ENCODE peak calls at places on chromosomes 6 and 20, in four cellular contexts. C is foreskin fibroblast, J is brain microvascular endothelial cell, F is thyroid gland. Y is an unnamed sample.

GRCh38 chr6:124073820-124074587 is 270.3 kb downstream of the NKAIN2 start:
- DNase-seq in C (no peak), J (no peak), F (no peak), Y (no peak)

GRCh38 chr6:108714012-108714773 is 134.0 kb upstream of the ARMC2 start:
- DNase-seq in C (peak), J (peak), F (no peak), Y (peak)

GRCh38 chr20:59435496-59435895 is 135.1 kb downstream of the EDN3 start:
- DNase-seq in C (no peak), J (no peak), F (no peak), Y (no peak)

GRCh38 chr6:128311944-128312570 is 208.3 kb downstream of the PTPRK start:
- DNase-seq in C (no peak), J (no peak), F (no peak), Y (peak)

GRCh38 chr20:45059022-45059728 is 41.8 kb downstream of the KCNS1 start:
- DNase-seq in C (peak), J (peak), F (no peak), Y (no peak)

GRCh38 chr6:10479939-10480700 is 41.0 kb upstream of the GCNT2 start:
- DNase-seq in C (no peak), J (no peak), F (no peak), Y (no peak)

GRCh38 chr6:110348956-110349565 is 9.1 kb downstream of the METTL24 start:
- DNase-seq in C (no peak), J (no peak), F (no peak), Y (no peak)

GRCh38 chr6:157646012-157646411 is 177.0 kb upstream of the SNX9 start:
- DNase-seq in C (no peak), J (no peak), F (no peak), Y (peak)

GRCh38 chr6:26296857-26297648 is 67.9 kb upstream of the BTN3A2 start:
- DNase-seq in C (peak), J (peak), F (no peak), Y (no peak)

GRCh38 chr20:10670521-10671220 is 3.1 kb downstream of the JAG1 start:
- DNase-seq in C (no peak), J (no peak), F (peak), Y (no peak)

GRCh38 chr20:58839474-58839874 is 11.2 kb downstream of the GNAS-AS1 start:
- DNase-seq in C (no peak), J (no peak), F (peak), Y (no peak)

GRCh38 chr20:58623579-58624473 is 27.3 kb upstream of the STX16 start:
- DNase-seq in C (peak), J (peak), F (no peak), Y (no peak)

GRCh38 chr20:52905235-52905634 is 66.9 kb upstream of the TSHZ2 start:
- DNase-seq in C (no peak), J (no peak), F (no peak), Y (no peak)

GRCh38 chr20:37346526-37347346 is 796 bp downstream of the SRC start:
- DNase-seq in C (no peak), J (no peak), F (no peak), Y (no peak)

GRCh38 chr6:29762051-29762450 is 38.8 kb downstream of the HLA-F start:
- DNase-seq in C (no peak), J (no peak), F (no peak), Y (no peak)

GRCh38 chr6:166910601-166911000 is 45.7 kb downstream of the RNASET2 start:
- DNase-seq in C (no peak), J (no peak), F (no peak), Y (no peak)

GRCh38 chr6:15247750-15248450 is 2.0 kb downstream of the JARID2 start:
- DNase-seq in C (no peak), J (peak), F (peak), Y (no peak)

GRCh38 chr6:1445650-1446645 is 56.6 kb downstream of the FOXF2 start:
- DNase-seq in C (no peak), J (no peak), F (peak), Y (no peak)

GRCh38 chr6:139369568-139370046 is 4.8 kb downstream of the CITED2 start:
- DNase-seq in C (peak), J (peak), F (peak), Y (no peak)

GRCh38 chr6:46329568-46329967 is 158.8 kb upstream of the ENPP5 start:
- DNase-seq in C (no peak), J (no peak), F (peak), Y (no peak)

GRCh38 chr6:25133479-25133878 is 145.7 kb upstream of the CARMIL1 start:
- DNase-seq in C (no peak), J (no peak), F (no peak), Y (no peak)

GRCh38 chr6:149150999-149151398 is 166.5 kb upstream of the TAB2 start:
- DNase-seq in C (no peak), J (no peak), F (no peak), Y (no peak)

GRCh38 chr6:41469156-41469950 is 76.8 kb upstream of the FOXP4 start:
- DNase-seq in C (no peak), J (no peak), F (no peak), Y (no peak)

GRCh38 chr6:34391023-34391485 is 1.4 kb downstream of the NUDT3 start:
- DNase-seq in C (peak), J (peak), F (peak), Y (no peak)

GRCh38 chr6:127737768-127738167 is 160.8 kb downstream of the C6orf58 start:
- DNase-seq in C (peak), J (no peak), F (no peak), Y (no peak)

GRCh38 chr6:27592107-27592480 is 119.2 kb upstream of the ZNF184 start:
- DNase-seq in C (no peak), J (no peak), F (no peak), Y (no peak)

GRCh38 chr6:36817864-36818263 is 21.4 kb downstream of the CPNE5 start:
- DNase-seq in C (no peak), J (no peak), F (no peak), Y (no peak)

GRCh38 chr6:144352310-144352709 is 67.2 kb downstream of the UTRN start:
- DNase-seq in C (no peak), J (no peak), F (no peak), Y (no peak)

GRCh38 chr6:158560787-158561246 is 926 bp downstream of the TMEM181 start:
- DNase-seq in C (no peak), J (no peak), F (peak), Y (no peak)

GRCh38 chr20:7939663-7940062 is 595 bp downstream of the HAO1 start:
- DNase-seq in C (no peak), J (no peak), F (no peak), Y (no peak)

GRCh38 chr6:31005249-31006020 is 4.8 kb upstream of the MUC22 start:
- DNase-seq in C (no peak), J (no peak), F (no peak), Y (no peak)

GRCh38 chr20:47681977-47682812 is 103.1 kb downstream of the SULF2 start:
- DNase-seq in C (peak), J (no peak), F (peak), Y (no peak)

GRCh38 chr6:32483968-32484613 is 44.4 kb downstream of the HLA-DRA start:
- DNase-seq in C (no peak), J (no peak), F (no peak), Y (no peak)

GRCh38 chr6:113690255-113690956 is 166.7 kb upstream of the MARCKS start:
- DNase-seq in C (peak), J (peak), F (no peak), Y (no peak)

GRCh38 chr6:26563488-26563887 is 25.3 kb downstream of the HMGN4 start:
- DNase-seq in C (no peak), J (no peak), F (no peak), Y (no peak)

GRCh38 chr6:131982740-131983259 is 31.6 kb upstream of the CCN2 start:
- DNase-seq in C (peak), J (peak), F (no peak), Y (no peak)
- H3K4me3 ChIP-seq in C (no peak), J (no peak), F (no peak), Y (no peak)

DNA sequence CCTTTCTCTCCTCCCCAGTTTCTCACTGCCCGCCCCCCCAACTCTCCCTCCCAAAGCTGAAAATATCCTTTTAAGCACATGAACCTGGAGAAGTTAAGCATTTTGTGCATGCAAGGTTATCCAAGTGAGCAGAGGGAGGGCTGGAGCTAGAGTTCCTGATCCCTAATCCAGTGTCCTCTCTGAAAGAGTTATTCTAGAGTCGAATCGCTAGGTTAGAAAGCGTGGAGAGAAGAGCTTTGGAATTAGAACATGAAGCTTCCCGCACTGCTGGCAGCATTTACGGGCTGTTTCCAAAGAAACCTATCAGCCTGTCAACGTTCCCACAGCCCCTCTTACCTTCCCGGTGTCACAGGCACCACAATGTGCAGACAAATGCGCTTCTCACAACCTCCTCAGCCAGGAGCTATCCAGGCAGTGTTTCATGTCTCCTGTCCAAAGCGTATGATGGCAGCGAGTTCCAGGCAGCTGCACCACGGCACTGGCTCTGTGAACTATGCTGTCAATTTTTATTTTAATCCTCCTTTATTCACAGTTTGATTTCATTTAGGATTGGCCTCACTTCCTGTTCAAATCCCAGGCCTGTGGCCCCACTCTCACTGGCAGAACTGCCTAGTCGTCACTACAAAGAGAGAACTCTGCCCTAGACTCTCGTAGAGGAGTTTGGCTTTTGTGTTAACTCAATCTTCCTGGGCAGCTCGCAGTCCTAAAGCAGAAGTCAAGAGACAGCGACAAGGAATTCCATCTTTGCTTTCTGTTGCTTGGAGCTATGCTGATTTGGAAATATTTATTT is 322.9 kb upstream of the SOX4 start:
- DNase-seq in C (no peak), J (no peak), F (no peak), Y (no peak)
- H3K4me3 ChIP-seq in C (no peak), J (no peak), F (no peak), Y (no peak)

GRCh38 chr6:20415304-20416062 is 13.8 kb downstream of the E2F3 start:
- DNase-seq in C (no peak), J (no peak), F (no peak), Y (no peak)

GRCh38 chr6:20417819-20418218 is 16.1 kb downstream of the E2F3 start:
- DNase-seq in C (no peak), J (no peak), F (no peak), Y (peak)

GRCh38 chr6:20416567-20417345 is 15.1 kb downstream of the E2F3 start:
- DNase-seq in C (no peak), J (peak), F (no peak), Y (no peak)

GRCh38 chr6:20414711-20415110 is 13.0 kb downstream of the E2F3 start:
- DNase-seq in C (no peak), J (no peak), F (no peak), Y (no peak)

DNA sequence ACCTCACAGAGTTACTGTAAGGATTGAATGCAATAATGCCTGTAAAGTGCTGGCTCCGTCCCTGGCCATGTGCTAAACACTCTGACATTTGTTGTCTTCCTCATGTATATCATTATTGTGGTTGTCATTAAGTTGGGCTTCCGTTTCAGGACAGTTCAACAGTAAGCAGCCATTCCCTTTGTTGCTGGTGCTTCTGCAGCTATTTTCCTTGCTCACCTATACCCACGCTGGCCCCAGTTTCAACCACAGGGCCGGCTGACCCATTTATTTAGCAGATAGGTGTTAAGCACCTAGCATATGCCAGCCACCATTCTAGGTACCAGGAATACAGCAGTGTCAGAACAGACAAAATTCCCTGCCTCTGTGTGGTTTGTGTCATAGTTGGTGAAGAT is 14.4 kb downstream of the E2F3 start:
- DNase-seq in C (no peak), J (no peak), F (no peak), Y (no peak)
- H3K4me3 ChIP-seq in C (no peak), J (no peak), F (no peak), Y (no peak)

GRCh38 chr6:7727150-7727950 is 1.5 kb downstream of the BMP6 start:
- DNase-seq in C (no peak), J (no peak), F (peak), Y (no peak)
- H3K4me3 ChIP-seq in C (peak), J (peak), F (no peak), Y (no peak)

DNA sequence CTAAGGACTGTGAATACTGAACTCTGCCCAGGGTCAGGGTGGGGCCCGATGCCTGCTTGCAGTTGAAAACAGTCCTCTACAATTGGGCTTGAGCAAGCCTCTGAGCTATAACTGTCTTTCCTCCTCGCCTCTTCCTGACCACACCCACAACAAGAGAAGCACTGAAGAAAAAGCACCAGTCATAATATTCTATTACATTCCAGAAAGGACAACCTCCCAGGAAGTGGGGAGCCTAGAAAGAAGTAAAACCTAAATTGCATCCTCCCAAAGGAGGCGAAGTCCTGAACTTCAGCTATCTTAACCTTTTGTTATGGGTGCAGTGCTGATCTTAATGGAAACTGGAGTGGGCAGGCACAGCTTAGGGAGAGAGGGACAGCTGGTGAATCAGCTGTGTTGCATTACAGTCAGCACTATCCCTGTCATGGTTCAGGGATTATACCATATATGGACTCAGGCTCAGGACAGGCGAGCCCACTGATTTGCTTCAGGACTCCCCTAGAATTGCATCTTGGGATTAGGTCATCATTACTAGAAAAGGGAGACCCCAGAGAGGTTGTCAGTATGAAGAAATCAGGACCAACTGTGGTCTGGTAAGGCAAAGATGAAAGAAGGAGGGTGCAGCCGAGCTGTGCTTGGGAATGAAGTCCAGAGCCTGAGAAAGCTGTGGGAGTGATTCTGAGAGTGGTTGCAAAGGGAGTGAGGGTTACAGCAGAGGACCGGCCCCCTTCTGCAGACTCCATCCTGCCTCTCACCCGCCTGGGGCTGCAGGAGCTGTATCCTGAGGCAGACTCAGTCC is 18.3 kb upstream of the TRAM2 start:
- DNase-seq in C (peak), J (peak), F (peak), Y (no peak)
- H3K4me3 ChIP-seq in C (peak), J (peak), F (no peak), Y (no peak)